ENCODE peak calls at places on chromosomes 2 and 18, in six cellular contexts. B, V, L, U, S and I are unnamed samples.
A peak's percentile ranks its signal among the peaks of the same experiment; 100 is the strongest.

GRCh38 chr2:134435936-134436335 is 182.1 kb downstream of the MGAT5 start:
- DNase-seq in U (no peak), L (no peak), B (no peak), V (no peak), S (no peak), I (no peak)

GRCh38 chr2:203534486-203535077 is 519 bp downstream of the RAPH1 start:
- DNase-seq in V (no peak), L (no peak), U (peak; percentile 9), B (no peak), S (peak; percentile 67), I (peak; percentile 59)

GRCh38 chr2:46252891-46253659 is 44.1 kb upstream of the EPAS1 start:
- DNase-seq in V (no peak), U (no peak), L (peak; percentile 31), S (no peak), B (no peak), I (no peak)

GRCh38 chr2:2263196-2263829 is 67.8 kb downstream of the MYT1L start:
- DNase-seq in B (no peak), U (no peak), L (no peak), S (no peak), V (no peak), I (no peak)

GRCh38 chr2:148106331-148106730 is 85.4 kb downstream of the MBD5 start:
- DNase-seq in U (no peak), L (peak; percentile 18), S (no peak), B (no peak), V (no peak), I (no peak)

GRCh38 chr2:138997849-138998517 is 217.8 kb upstream of the NXPH2 start:
- DNase-seq in U (no peak), B (no peak), V (peak; percentile 39), S (no peak), L (no peak), I (no peak)

GRCh38 chr2:241017228-241017940 is 19.0 kb downstream of the SNED1 start:
- DNase-seq in B (no peak), L (no peak), S (peak; percentile 30), V (no peak), U (no peak), I (no peak)

GRCh38 chr2:232389327-232389726 is 10.8 kb downstream of the ALPP start:
- DNase-seq in V (no peak), S (no peak), B (no peak), U (peak; percentile 53), L (no peak), I (no peak)

GRCh38 chr2:172995323-172996244 is 80.1 kb upstream of the MAP3K20 start:
- DNase-seq in V (no peak), U (peak; percentile 97), B (no peak), S (peak; percentile 74), L (peak; percentile 89), I (no peak)

GRCh38 chr2:27250652-27251379 is 12.0 kb downstream of the SLC30A3 start:
- DNase-seq in V (no peak), B (no peak), L (no peak), S (no peak), U (no peak), I (no peak)

GRCh38 chr18:73283788-73284187 is 416.0 kb upstream of the NETO1 start:
- DNase-seq in L (peak; percentile 48), V (no peak), B (no peak), U (no peak), S (no peak), I (no peak)

GRCh38 chr2:240599141-240599583 is 12.6 kb downstream of the CAPN10 start:
- DNase-seq in B (no peak), V (no peak), S (peak; percentile 35), L (no peak), U (no peak), I (no peak)

GRCh38 chr2:238415036-238415764 is 11.5 kb upstream of the ASB1 start:
- DNase-seq in V (no peak), S (no peak), L (no peak), B (no peak), U (no peak), I (peak; percentile 68)
- TF ChIP-seq CTCF in V (no peak), S (no peak), L (no peak), B (no peak), U (no peak), I (no peak)

DNA sequence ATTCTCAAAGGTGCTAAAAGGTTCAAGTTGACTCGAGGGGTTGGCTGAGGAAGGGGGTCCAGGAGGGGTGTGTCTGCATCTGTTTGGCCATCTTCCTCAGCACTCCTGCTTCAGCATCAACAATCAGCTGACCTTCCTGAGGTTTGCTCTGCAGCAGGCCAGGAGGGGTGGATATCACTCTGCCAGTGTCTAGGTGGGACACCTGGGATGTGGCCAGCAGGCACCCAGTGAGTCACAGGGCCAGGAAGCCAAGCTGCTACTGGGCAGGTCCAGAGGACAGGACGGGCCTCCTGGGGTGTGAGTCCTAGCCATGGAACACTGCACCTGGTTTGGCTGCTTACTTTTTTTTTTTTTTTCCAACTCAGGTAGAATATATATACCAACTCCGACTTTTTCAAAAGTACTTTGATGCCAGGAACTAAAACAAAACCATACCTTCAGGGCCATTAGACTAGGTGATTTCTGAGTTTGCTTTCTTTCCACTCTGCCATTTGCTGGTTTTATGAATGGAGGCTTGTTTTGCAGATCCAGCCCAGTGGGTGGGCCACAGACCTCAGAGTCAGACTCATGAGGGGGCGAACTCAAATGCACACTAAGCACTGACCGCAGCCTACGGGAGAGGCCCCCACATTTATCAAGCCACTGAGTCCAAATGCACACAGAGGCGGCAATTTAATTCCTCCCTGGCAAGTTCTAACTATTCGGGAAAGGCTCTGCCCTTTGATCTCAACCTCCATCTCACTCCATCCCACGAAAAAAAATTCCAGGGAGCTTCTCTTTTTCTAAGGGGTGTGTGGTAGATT is 76.0 kb downstream of the UXS1 start:
- DNase-seq in U (no peak), B (no peak), L (no peak), V (no peak), S (no peak), I (no peak)
- TF ChIP-seq CTCF in U (no peak), B (no peak), L (no peak), V (no peak), S (no peak), I (no peak)

DNA sequence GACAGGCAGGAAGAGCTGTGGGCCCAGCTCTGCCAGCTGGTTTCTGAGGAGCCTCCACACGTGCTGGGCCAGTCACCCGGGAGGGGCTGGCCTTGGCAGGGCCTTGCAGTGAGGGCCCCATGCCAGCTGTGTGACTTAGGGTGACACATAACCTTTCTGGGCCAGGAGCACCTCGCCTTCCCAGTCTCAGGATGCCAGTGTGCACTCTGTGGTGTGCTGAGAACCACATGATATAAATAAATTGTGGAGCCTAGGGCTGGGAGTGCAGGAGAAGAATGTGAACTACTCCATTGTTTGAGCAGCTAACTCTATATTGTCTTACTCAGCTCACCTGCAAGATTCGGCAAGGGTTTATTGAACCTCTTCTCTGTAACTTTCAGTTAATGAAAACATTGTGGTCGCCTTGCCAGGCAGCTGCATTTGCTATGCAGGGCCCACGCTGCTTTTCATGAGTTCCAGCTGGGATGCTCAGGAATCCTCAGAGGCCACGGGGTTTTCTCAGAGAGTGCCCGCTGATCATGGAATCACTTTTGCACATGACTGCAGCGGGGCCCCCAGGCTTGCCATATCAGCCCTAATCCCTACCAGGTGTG is 222.3 kb downstream of the SH3RF3 start:
- DNase-seq in L (peak; percentile 73), U (no peak), B (peak; percentile 13), S (peak; percentile 90), V (no peak), I (peak; percentile 46)
- TF ChIP-seq CTCF in L (no peak), U (no peak), B (no peak), S (no peak), V (no peak), I (no peak)

GRCh38 chr2:131156452-131157149 is 51.5 kb downstream of the PLEKHB2 start:
- DNase-seq in S (no peak), U (no peak), B (peak; percentile 74), V (no peak), L (no peak), I (peak; percentile 47)
- TF ChIP-seq CTCF in S (no peak), U (no peak), B (no peak), V (peak; percentile 36), L (peak; percentile 44), I (no peak)

GRCh38 chr2:170842785-170843184 is 26.1 kb downstream of the GAD1 start:
- DNase-seq in U (no peak), B (no peak), V (no peak), S (no peak), L (peak; percentile 48), I (no peak)

GRCh38 chr2:170846318-170846717 is 29.6 kb downstream of the GAD1 start:
- DNase-seq in V (no peak), S (no peak), B (no peak), L (no peak), U (no peak), I (no peak)

GRCh38 chr2:170843656-170844055 is 27.0 kb downstream of the GAD1 start:
- DNase-seq in S (no peak), B (no peak), U (no peak), V (peak; percentile 15), L (peak; percentile 71), I (peak; percentile 39)

GRCh38 chr2:170847716-170848115 is 31.0 kb downstream of the GAD1 start:
- DNase-seq in B (no peak), U (no peak), S (no peak), V (no peak), L (no peak), I (no peak)

DNA sequence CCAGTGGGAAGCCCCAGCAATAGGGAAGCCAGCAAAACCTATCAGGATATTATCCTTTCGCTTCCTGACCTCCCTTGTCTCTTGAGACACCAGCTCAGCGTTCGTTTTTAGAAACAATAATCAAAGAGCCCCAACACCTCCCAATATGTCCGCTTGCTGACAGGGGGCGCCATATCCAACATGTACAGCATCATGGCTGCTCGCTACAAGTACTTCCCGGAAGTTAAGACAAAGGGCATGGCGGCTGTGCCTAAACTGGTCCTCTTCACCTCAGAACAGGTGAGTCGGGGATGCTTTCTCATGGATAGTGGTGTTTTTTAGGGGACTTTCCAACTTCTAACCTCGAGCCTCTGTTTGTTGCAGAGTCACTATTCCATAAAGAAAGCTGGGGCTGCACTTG is 28.7 kb downstream of the GAD1 start:
- DNase-seq in S (no peak), B (no peak), V (no peak), U (peak; percentile 58), L (no peak), I (peak; percentile 51)
- TF ChIP-seq CTCF in S (no peak), B (no peak), V (peak; percentile 66), U (no peak), L (peak; percentile 50), I (peak; percentile 28)

GRCh38 chr2:222024934-222025890 is 273.6 kb downstream of the PAX3 start:
- DNase-seq in L (peak; percentile 7), B (peak; percentile 27), V (peak; percentile 8), S (no peak), U (peak; percentile 57), I (no peak)
- TF ChIP-seq CTCF in L (peak; percentile 81), B (peak; percentile 57), V (peak; percentile 76), S (peak; percentile 47), U (peak; percentile 75), I (peak; percentile 59)

GRCh38 chr18:45280486-45281263 is 334.6 kb upstream of the SLC14A2 start:
- DNase-seq in V (no peak), S (no peak), U (no peak), L (no peak), B (no peak), I (no peak)

GRCh38 chr18:45285251-45285650 is 330.0 kb upstream of the SLC14A2 start:
- DNase-seq in S (no peak), V (no peak), U (no peak), L (no peak), B (no peak), I (no peak)

GRCh38 chr18:45284174-45284573 is 331.1 kb upstream of the SLC14A2 start:
- DNase-seq in S (no peak), U (no peak), L (no peak), V (no peak), B (no peak), I (no peak)

GRCh38 chr18:45277870-45278269 is 337.4 kb upstream of the SLC14A2 start:
- DNase-seq in B (no peak), V (no peak), L (no peak), U (no peak), S (no peak), I (no peak)

GRCh38 chr18:45282101-45282812 is 333.0 kb upstream of the SLC14A2 start:
- DNase-seq in S (no peak), L (no peak), U (peak; percentile 4), B (no peak), V (no peak), I (no peak)
- TF ChIP-seq CTCF in S (no peak), L (no peak), U (no peak), B (no peak), V (peak; percentile 6), I (no peak)